ENCODE peak calls at places on chromosome 16, in six cellular contexts. V is NCI-H1092 treated with DMSO at 0.1 percent for 48 hours, Z is MM.1S, I is T-helper 2 cell, W is psoas muscle, H is HL-60. T is an unnamed sample.

GRCh38 chr16:84832488-84833141 is 12.8 kb downstream of the CRISPLD2 start:
- DNase-seq in V (no peak), Z (no peak), I (no peak), W (peak), H (peak), T (no peak)

GRCh38 chr16:73717266-73718057 is 579.2 kb upstream of the PSMD7 start:
- DNase-seq in V (no peak), Z (no peak), I (no peak), W (no peak), H (no peak), T (no peak)

GRCh38 chr16:50550035-50550434 is 1.8 kb downstream of the NKD1 start:
- DNase-seq in V (no peak), Z (no peak), I (no peak), W (no peak), H (no peak), T (no peak)

GRCh38 chr16:87496101-87496801 is 3.4 kb upstream of the ZCCHC14 start:
- DNase-seq in V (no peak), Z (no peak), I (peak), W (no peak), H (no peak), T (no peak)

GRCh38 chr16:2715519-2715918 is 4.5 kb downstream of the PRSS27 start:
- DNase-seq in V (no peak), Z (peak), I (peak), W (peak), H (peak), T (no peak)

GRCh38 chr16:82672676-82673075 is 45.9 kb downstream of the CDH13 start:
- DNase-seq in V (no peak), Z (no peak), I (no peak), W (no peak), H (no peak), T (no peak)

GRCh38 chr16:57422026-57422944 is 17.7 kb downstream of the CCL17 start:
- DNase-seq in V (peak), Z (no peak), I (no peak), W (no peak), H (peak), T (peak)

GRCh38 chr16:56493131-56493530 is 26.7 kb downstream of the BBS2 start:
- DNase-seq in V (no peak), Z (no peak), I (no peak), W (no peak), H (no peak), T (no peak)

GRCh38 chr16:88938119-88938932 is 38.7 kb downstream of the CBFA2T3 start:
- DNase-seq in V (no peak), Z (no peak), I (no peak), W (no peak), H (no peak), T (no peak)

GRCh38 chr16:58467915-58468314 is 32.0 kb upstream of the NDRG4 start:
- DNase-seq in V (no peak), Z (no peak), I (no peak), W (no peak), H (no peak), T (no peak)

GRCh38 chr16:49556252-49557069 is 182.9 kb downstream of the C16orf78 start:
- DNase-seq in V (peak), Z (peak), I (no peak), W (no peak), H (no peak), T (no peak)

GRCh38 chr16:19073344-19073743 is 5.9 kb downstream of the COQ7 start:
- DNase-seq in V (no peak), Z (no peak), I (no peak), W (no peak), H (no peak), T (no peak)

GRCh38 chr16:19524356-19524865 is 669 bp downstream of the CCP110 start:
- DNase-seq in V (peak), Z (peak), I (no peak), W (no peak), H (peak), T (no peak)

GRCh38 chr16:66662445-66663194 is 33.9 kb downstream of the CMTM4 start:
- DNase-seq in V (peak), Z (peak), I (no peak), W (no peak), H (peak), T (no peak)

GRCh38 chr16:73082608-73083007 is 34.7 kb upstream of the ZFHX3 start:
- DNase-seq in V (no peak), Z (no peak), I (no peak), W (no peak), H (no peak), T (no peak)

GRCh38 chr16:318628-319027 is 33.9 kb downstream of the AXIN1 start:
- DNase-seq in V (no peak), Z (no peak), I (no peak), W (no peak), H (no peak), T (no peak)

GRCh38 chr16:84339766-84340165 is 28.6 kb upstream of the ATP2C2 start:
- DNase-seq in V (no peak), Z (no peak), I (no peak), W (no peak), H (no peak), T (no peak)

GRCh38 chr16:85897384-85897783 is 1.6 kb upstream of the IRF8 start:
- DNase-seq in V (no peak), Z (no peak), I (no peak), W (no peak), H (no peak), T (no peak)

GRCh38 chr16:65746941-65747340 is 619.5 kb upstream of the CDH5 start:
- DNase-seq in V (no peak), Z (no peak), I (no peak), W (no peak), H (no peak), T (no peak)

GRCh38 chr16:77148121-77148520 is 42.9 kb upstream of the MON1B start:
- DNase-seq in V (no peak), Z (no peak), I (no peak), W (no peak), H (no peak), T (no peak)

GRCh38 chr16:67215690-67216089 is 11.2 kb upstream of the TMEM208 start:
- DNase-seq in V (no peak), Z (no peak), I (no peak), W (no peak), H (no peak), T (no peak)